ENCODE peak calls at places on chromosomes 3 and 15, in five cellular contexts. P is H1, W is GM12878, N is K562, O is HepG2. T is an unnamed sample.

GRCh38 chr15:32802296-32802936 is 84.6 kb downstream of the GREM1 start:
- DNase-seq in P (no peak), O (no peak), W (no peak), N (no peak), T (no peak)

GRCh38 chr3:66413151-66413751 is 87.6 kb downstream of the LRIG1 start:
- DNase-seq in P (no peak), O (no peak), N (no peak), W (no peak), T (no peak)

GRCh38 chr15:49852756-49853155 is 231.9 kb downstream of the DTWD1 start:
- DNase-seq in O (no peak), P (no peak), N (no peak), W (no peak), T (no peak)

GRCh38 chr15:89971592-89971997 is 29.5 kb upstream of the ZNF710 start:
- DNase-seq in W (peak), P (peak), O (peak), N (peak), T (peak)

GRCh38 chr15:64694816-64695215 is 80.6 kb downstream of the RBPMS2 start:
- DNase-seq in N (no peak), W (no peak), P (no peak), O (no peak), T (no peak)

GRCh38 chr3:192063570-192063969 is 602.6 kb downstream of the PYDC2 start:
- DNase-seq in P (peak), W (peak), N (no peak), O (no peak), T (peak)

GRCh38 chr15:26720546-26720945 is 52.3 kb downstream of the GABRB3 start:
- DNase-seq in O (no peak), W (no peak), N (no peak), P (no peak), T (no peak)

GRCh38 chr3:160686955-160687535 is 10.1 kb downstream of the ARL14 start:
- DNase-seq in W (no peak), P (no peak), N (peak), O (peak), T (no peak)

GRCh38 chr3:139715736-139716135 is 38.0 kb upstream of the NMNAT3 start:
- DNase-seq in O (no peak), P (no peak), N (no peak), W (no peak), T (no peak)

GRCh38 chr15:33194237-33194636 is 277 bp downstream of the FMN1 start:
- DNase-seq in W (no peak), O (no peak), P (no peak), N (peak), T (peak)

GRCh38 chr3:15531346-15531745 is 9.8 kb upstream of the COLQ start:
- DNase-seq in P (no peak), W (no peak), N (no peak), O (no peak), T (no peak)

GRCh38 chr3:43185256-43185655 is 79.4 kb upstream of the POMGNT2 start:
- DNase-seq in O (no peak), W (no peak), P (no peak), N (no peak), T (no peak)

GRCh38 chr3:55484191-55484644 is 2.9 kb downstream of the WNT5A start:
- DNase-seq in N (no peak), P (peak), O (no peak), W (no peak), T (peak)

GRCh38 chr3:16475766-16476165 is 37.7 kb downstream of the RFTN1 start:
- DNase-seq in N (no peak), O (no peak), W (no peak), P (no peak), T (no peak)

GRCh38 chr15:25713736-25714537 is 149.2 kb downstream of the ATP10A start:
- DNase-seq in P (no peak), N (no peak), O (no peak), W (no peak), T (no peak)

GRCh38 chr15:91142097-91142744 is 42.2 kb downstream of the SV2B start:
- DNase-seq in N (peak), W (no peak), P (no peak), O (peak), T (no peak)

GRCh38 chr3:64008017-64008416 is 15.3 kb downstream of the PSMD6 start:
- DNase-seq in O (no peak), P (no peak), N (no peak), W (no peak), T (no peak)

DNA sequence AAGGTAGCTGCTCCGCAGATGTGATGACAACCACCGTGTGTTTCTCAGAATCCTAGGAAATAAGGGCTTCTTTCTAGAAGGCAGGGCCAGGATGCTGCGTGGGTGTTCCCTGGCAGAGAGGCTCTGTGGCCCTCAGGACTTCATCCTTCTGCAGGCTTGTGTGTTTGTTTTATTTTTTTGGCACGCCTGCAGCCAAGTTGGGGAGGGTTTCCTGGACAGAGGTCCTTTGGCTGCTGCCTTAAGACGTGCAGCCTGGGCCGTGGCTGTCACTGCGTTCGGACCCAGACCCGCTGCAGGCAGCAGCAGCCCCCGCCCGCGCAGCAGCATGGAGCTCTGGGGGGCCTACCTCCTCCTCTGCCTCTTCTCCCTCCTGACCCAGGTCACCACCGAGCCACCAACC is at the start of gene CLEC3B:
- DNase-seq in N (no peak), O (no peak), W (no peak), P (no peak), T (no peak)
- TF ChIP-seq ATF3 in N (no peak), O (no peak), W (no peak), P (no peak), T (no peak)

GRCh38 chr3:14412831-14413380 is 10.5 kb downstream of the SLC6A6 start:
- DNase-seq in N (no peak), O (no peak), W (no peak), P (peak), T (peak)

GRCh38 chr3:14411988-14412387 is 9.6 kb downstream of the SLC6A6 start:
- DNase-seq in W (no peak), N (peak), O (no peak), P (peak), T (peak)

GRCh38 chr3:14410106-14410500 is 7.7 kb downstream of the SLC6A6 start:
- DNase-seq in W (no peak), N (peak), O (no peak), P (no peak), T (no peak)

GRCh38 chr3:14411166-14411526 is 8.7 kb downstream of the SLC6A6 start:
- DNase-seq in P (no peak), N (no peak), O (no peak), W (no peak), T (no peak)

GRCh38 chr3:14410501-14411165 is 8.2 kb downstream of the SLC6A6 start:
- DNase-seq in O (peak), N (peak), W (no peak), P (no peak), T (no peak)
- TF ChIP-seq USF2 in O (no peak), N (no peak), W (no peak), P (no peak), T (no peak)

GRCh38 chr15:81398910-81399551 is 25.0 kb upstream of the TMC3 start:
- DNase-seq in W (no peak), N (no peak), P (no peak), O (no peak), T (no peak)
- TF ChIP-seq ATF3 in W (no peak), N (no peak), P (no peak), O (no peak), T (no peak)

GRCh38 chr15:43270676-43271306 is 4.1 kb upstream of the TGM5 start:
- DNase-seq in N (no peak), P (no peak), O (no peak), W (no peak), T (no peak)
- TF ChIP-seq USF2 in N (no peak), P (no peak), O (no peak), W (no peak), T (no peak)

DNA sequence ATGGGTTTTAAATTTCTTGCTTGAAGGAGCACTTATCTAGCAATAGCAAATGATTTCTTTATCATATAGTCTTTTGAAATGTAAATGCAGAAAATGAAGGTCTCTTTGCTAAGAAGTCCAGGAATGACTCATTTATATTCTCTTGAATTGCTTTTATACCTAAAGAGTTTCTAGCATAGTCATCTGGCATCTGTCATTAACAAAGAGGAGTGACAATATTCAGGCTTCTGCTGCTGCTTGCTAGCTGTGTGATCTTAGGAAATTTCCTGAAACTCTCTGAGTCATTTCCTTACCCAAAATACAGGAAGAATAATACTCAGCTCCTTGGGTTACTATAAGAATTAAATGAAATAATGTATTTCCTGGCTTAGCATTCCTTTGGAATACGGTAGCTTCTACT is 527.7 kb downstream of the DIPK2A start:
- DNase-seq in O (no peak), N (no peak), W (no peak), P (no peak), T (no peak)
- TF ChIP-seq ATF3 in O (no peak), N (no peak), W (no peak), P (no peak), T (no peak)

DNA sequence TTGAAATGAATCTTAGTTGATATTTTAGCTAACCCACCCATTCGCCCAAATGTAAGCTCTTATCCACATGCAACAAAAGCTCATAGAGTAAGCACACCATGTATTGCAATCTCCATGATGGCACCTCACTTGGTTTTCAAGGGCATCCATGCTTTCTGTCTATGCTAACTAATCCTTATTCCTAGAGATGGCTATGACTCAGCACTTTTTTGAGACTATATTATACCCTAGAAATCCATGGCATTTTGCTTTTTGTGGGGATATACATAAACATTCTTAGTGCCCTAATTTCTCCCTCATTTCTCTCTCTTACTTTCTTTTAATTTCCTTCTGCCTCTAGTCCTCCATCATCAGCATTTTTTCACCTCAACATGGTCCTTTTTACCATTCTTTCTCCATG is 168.5 kb upstream of the STT3B start:
- DNase-seq in P (no peak), O (no peak), N (no peak), W (no peak), T (no peak)
- TF ChIP-seq USF2 in P (no peak), O (no peak), N (no peak), W (no peak), T (no peak)

GRCh38 chr15:100248236-100248635 is 93.5 kb downstream of the ADAMTS17 start:
- DNase-seq in O (no peak), N (no peak), P (no peak), W (no peak), T (no peak)

GRCh38 chr15:100250166-100250800 is 91.5 kb downstream of the ADAMTS17 start:
- DNase-seq in W (no peak), N (no peak), P (no peak), O (no peak), T (no peak)

GRCh38 chr15:100252359-100252758 is 89.4 kb downstream of the ADAMTS17 start:
- DNase-seq in P (no peak), N (no peak), O (no peak), W (no peak), T (no peak)

GRCh38 chr15:100247228-100248225 is 94.2 kb downstream of the ADAMTS17 start:
- DNase-seq in O (no peak), P (no peak), N (no peak), W (no peak), T (no peak)

GRCh38 chr15:100249096-100249815 is 92.5 kb downstream of the ADAMTS17 start:
- DNase-seq in P (peak), W (no peak), O (no peak), N (no peak), T (no peak)
- TF ChIP-seq ATF3 in P (no peak), W (no peak), O (no peak), N (no peak), T (no peak)

GRCh38 chr3:128482857-128483656 is 9.9 kb downstream of the GATA2 start:
- DNase-seq in N (peak), P (no peak), W (no peak), O (no peak), T (peak)
- TF ChIP-seq USF2 in N (no peak), P (no peak), W (no peak), O (no peak), T (no peak)

GRCh38 chr15:59158701-59159034 is 48.0 kb upstream of the LDHAL6B start:
- DNase-seq in O (no peak), P (no peak), W (no peak), N (no peak), T (no peak)
- TF ChIP-seq ATF3 in O (no peak), P (no peak), W (no peak), N (no peak), T (no peak)

GRCh38 chr15:55743615-55743978 is 645 bp upstream of the PRTG start:
- DNase-seq in P (no peak), W (no peak), O (no peak), N (no peak), T (no peak)
- TF ChIP-seq USF2 in P (no peak), W (no peak), O (no peak), N (no peak), T (no peak)

T was measured in WTC11.